ENCODE peak calls at places on chromosomes 16 and 17, in ten cellular contexts. U is spleen, K is stomach, Z is sigmoid colon, J is GM23338, I is SK-N-MC, D is breast epithelium, Y is suprapubic skin, C is HCT116, R is vagina. W is an unnamed sample.

GRCh38 chr17:58304735-58305486 is 23.7 kb downstream of the TSPOAP1 start:
- DNase-seq in U (no peak), K (peak), Z (peak), J (no peak), I (no peak), D (peak), Y (no peak), C (no peak), R (peak), W (peak)

GRCh38 chr17:45307290-45308015 is 9.4 kb downstream of the MAP3K14 start:
- DNase-seq in U (peak), K (no peak), Z (no peak), J (no peak), I (no peak), D (no peak), Y (no peak), C (no peak), R (no peak), W (no peak)

GRCh38 chr17:41301916-41302901 is at the start of gene KRTAP29-1:
- DNase-seq in U (no peak), K (no peak), Z (no peak), J (no peak), I (no peak), D (peak), Y (no peak), C (no peak), R (no peak), W (no peak)

GRCh38 chr17:47654991-47655390 is 5.3 kb downstream of the KPNB1 start:
- DNase-seq in U (no peak), K (peak), Z (no peak), J (no peak), I (no peak), D (no peak), Y (no peak), C (no peak), R (no peak), W (no peak)

GRCh38 chr17:75516255-75516618 is at the start of gene TSEN54:
- DNase-seq in U (peak), K (peak), Z (peak), J (peak), I (peak), D (peak), Y (peak), C (peak), R (no peak), W (peak)

GRCh38 chr16:65314246-65315003 is 192.6 kb upstream of the CDH11 start:
- DNase-seq in U (no peak), K (no peak), Z (no peak), J (no peak), I (no peak), D (no peak), Y (no peak), C (no peak), R (no peak), W (no peak)

GRCh38 chr17:81890447-81891302 is 711 bp downstream of the ALYREF start:
- DNase-seq in U (peak), K (no peak), Z (peak), J (peak), I (no peak), D (no peak), Y (no peak), C (no peak), R (no peak), W (no peak)

GRCh38 chr17:14116263-14117024 is 47.1 kb downstream of the COX10 start:
- DNase-seq in U (no peak), K (no peak), Z (no peak), J (no peak), I (no peak), D (no peak), Y (no peak), C (no peak), R (no peak), W (no peak)

GRCh38 chr16:73202176-73202729 is 154.3 kb upstream of the ZFHX3 start:
- DNase-seq in U (no peak), K (no peak), Z (no peak), J (no peak), I (no peak), D (no peak), Y (no peak), C (no peak), R (no peak), W (no peak)

GRCh38 chr16:90083139-90083538 is 6.0 kb upstream of the PRDM7 start:
- DNase-seq in U (no peak), K (no peak), Z (no peak), J (no peak), I (no peak), D (no peak), Y (no peak), C (no peak), R (no peak), W (no peak)

GRCh38 chr16:8716592-8716991 is 42.2 kb downstream of the ABAT start:
- DNase-seq in U (no peak), K (no peak), Z (no peak), J (no peak), I (no peak), D (peak), Y (no peak), C (no peak), R (no peak), W (no peak)

GRCh38 chr17:48577330-48577945 is 712 bp downstream of the HOXB4 start:
- DNase-seq in U (no peak), K (no peak), Z (no peak), J (no peak), I (no peak), D (no peak), Y (no peak), C (no peak), R (no peak), W (no peak)

GRCh38 chr17:82217120-82217529 is 4.5 kb upstream of the CCDC57 start:
- DNase-seq in U (peak), K (no peak), Z (peak), J (no peak), I (no peak), D (no peak), Y (no peak), C (no peak), R (no peak), W (no peak)

GRCh38 chr17:48102700-48103378 is 1.6 kb upstream of the CBX1 start:
- DNase-seq in U (peak), K (no peak), Z (peak), J (no peak), I (no peak), D (no peak), Y (no peak), C (no peak), R (no peak), W (no peak)

GRCh38 chr17:42754782-42755181 is 6.2 kb upstream of the RAMP2 start:
- DNase-seq in U (peak), K (no peak), Z (peak), J (no peak), I (no peak), D (no peak), Y (no peak), C (no peak), R (no peak), W (no peak)

GRCh38 chr17:39271546-39271945 is 45.8 kb upstream of the STAC2 start:
- DNase-seq in U (no peak), K (no peak), Z (no peak), J (no peak), I (no peak), D (no peak), Y (no peak), C (no peak), R (no peak), W (no peak)

GRCh38 chr16:67212766-67213165 is 13.8 kb downstream of the ELMO3 start:
- DNase-seq in U (no peak), K (no peak), Z (no peak), J (no peak), I (no peak), D (no peak), Y (no peak), C (no peak), R (no peak), W (no peak)

GRCh38 chr16:19844945-19845641 is 39.6 kb downstream of the GPRC5B start:
- DNase-seq in U (no peak), K (no peak), Z (no peak), J (no peak), I (no peak), D (no peak), Y (no peak), C (no peak), R (no peak), W (no peak)

GRCh38 chr16:51524070-51524469 is 373.0 kb upstream of the SALL1 start:
- DNase-seq in U (no peak), K (no peak), Z (no peak), J (no peak), I (no peak), D (no peak), Y (no peak), C (no peak), R (no peak), W (no peak)

GRCh38 chr17:53426505-53426904 is 396.2 kb upstream of the KIF2B start:
- DNase-seq in U (no peak), K (no peak), Z (no peak), J (no peak), I (no peak), D (no peak), Y (no peak), C (no peak), R (no peak), W (no peak)

GRCh38 chr16:19095699-19096098 is 18.1 kb upstream of the ITPRIPL2 start:
- DNase-seq in U (no peak), K (no peak), Z (no peak), J (peak), I (no peak), D (no peak), Y (peak), C (peak), R (no peak), W (no peak)

GRCh38 chr17:74380086-74380958 is 13.0 kb downstream of the GPR142 start:
- DNase-seq in U (no peak), K (peak), Z (no peak), J (peak), I (no peak), D (peak), Y (no peak), C (peak), R (no peak), W (no peak)

GRCh38 chr16:58511933-58512815 is 3.1 kb upstream of the SETD6 start:
- DNase-seq in U (peak), K (peak), Z (peak), J (peak), I (no peak), D (no peak), Y (peak), C (no peak), R (no peak), W (peak)

GRCh38 chr16:252366-253337 is 18.0 kb downstream of the FAM234A start:
- DNase-seq in U (no peak), K (no peak), Z (no peak), J (no peak), I (no peak), D (no peak), Y (no peak), C (no peak), R (no peak), W (no peak)

GRCh38 chr17:64042700-64043485 is 22.5 kb upstream of the ICAM2 start:
- DNase-seq in U (no peak), K (no peak), Z (no peak), J (no peak), I (no peak), D (no peak), Y (no peak), C (no peak), R (no peak), W (no peak)

GRCh38 chr17:61073799-61074513 is 325.7 kb upstream of the TBX2 start:
- DNase-seq in U (no peak), K (no peak), Z (no peak), J (no peak), I (no peak), D (no peak), Y (no peak), C (no peak), R (no peak), W (no peak)

GRCh38 chr17:17839792-17840707 is 3.3 kb upstream of the SREBF1 start:
- DNase-seq in U (peak), K (peak), Z (peak), J (peak), I (no peak), D (peak), Y (peak), C (peak), R (no peak), W (no peak)

GRCh38 chr16:3142770-3143169 is 7.9 kb downstream of the ZNF213 start:
- DNase-seq in U (no peak), K (no peak), Z (no peak), J (no peak), I (no peak), D (no peak), Y (no peak), C (no peak), R (no peak), W (no peak)

GRCh38 chr16:66020642-66021041 is 345.8 kb upstream of the CDH5 start:
- DNase-seq in U (no peak), K (no peak), Z (no peak), J (no peak), I (no peak), D (no peak), Y (no peak), C (no peak), R (no peak), W (no peak)

GRCh38 chr16:29688172-29688571 is 9.2 kb downstream of the QPRT start:
- DNase-seq in U (no peak), K (no peak), Z (no peak), J (peak), I (no peak), D (no peak), Y (no peak), C (no peak), R (no peak), W (no peak)

GRCh38 chr16:86044241-86044671 is 145.3 kb downstream of the IRF8 start:
- DNase-seq in U (peak), K (peak), Z (peak), J (peak), I (no peak), D (no peak), Y (no peak), C (peak), R (no peak), W (no peak)

GRCh38 chr16:84582958-84583516 is 34.8 kb downstream of the COTL1 start:
- DNase-seq in U (no peak), K (no peak), Z (no peak), J (no peak), I (no peak), D (peak), Y (no peak), C (no peak), R (no peak), W (no peak)

GRCh38 chr17:55745258-55745657 is 5.6 kb upstream of the PCTP start:
- DNase-seq in U (no peak), K (no peak), Z (no peak), J (no peak), I (no peak), D (no peak), Y (no peak), C (no peak), R (no peak), W (no peak)

GRCh38 chr16:2822158-2822495 is 5.1 kb downstream of the PRSS21 start:
- DNase-seq in U (peak), K (no peak), Z (peak), J (no peak), I (no peak), D (no peak), Y (peak), C (no peak), R (no peak), W (no peak)

GRCh38 chr17:78971764-78972506 is 7.8 kb downstream of the LGALS3BP start:
- DNase-seq in U (no peak), K (no peak), Z (no peak), J (no peak), I (no peak), D (no peak), Y (no peak), C (no peak), R (no peak), W (no peak)

GRCh38 chr17:78972507-78973105 is 7.1 kb downstream of the LGALS3BP start:
- DNase-seq in U (no peak), K (no peak), Z (no peak), J (no peak), I (no peak), D (no peak), Y (no peak), C (no peak), R (no peak), W (no peak)

GRCh38 chr17:78974635-78975591 is 4.8 kb downstream of the LGALS3BP start:
- DNase-seq in U (no peak), K (peak), Z (peak), J (peak), I (peak), D (peak), Y (peak), C (peak), R (peak), W (peak)

GRCh38 chr17:78973196-78973595 is 6.5 kb downstream of the LGALS3BP start:
- DNase-seq in U (no peak), K (no peak), Z (no peak), J (peak), I (no peak), D (no peak), Y (no peak), C (no peak), R (no peak), W (no peak)

DNA sequence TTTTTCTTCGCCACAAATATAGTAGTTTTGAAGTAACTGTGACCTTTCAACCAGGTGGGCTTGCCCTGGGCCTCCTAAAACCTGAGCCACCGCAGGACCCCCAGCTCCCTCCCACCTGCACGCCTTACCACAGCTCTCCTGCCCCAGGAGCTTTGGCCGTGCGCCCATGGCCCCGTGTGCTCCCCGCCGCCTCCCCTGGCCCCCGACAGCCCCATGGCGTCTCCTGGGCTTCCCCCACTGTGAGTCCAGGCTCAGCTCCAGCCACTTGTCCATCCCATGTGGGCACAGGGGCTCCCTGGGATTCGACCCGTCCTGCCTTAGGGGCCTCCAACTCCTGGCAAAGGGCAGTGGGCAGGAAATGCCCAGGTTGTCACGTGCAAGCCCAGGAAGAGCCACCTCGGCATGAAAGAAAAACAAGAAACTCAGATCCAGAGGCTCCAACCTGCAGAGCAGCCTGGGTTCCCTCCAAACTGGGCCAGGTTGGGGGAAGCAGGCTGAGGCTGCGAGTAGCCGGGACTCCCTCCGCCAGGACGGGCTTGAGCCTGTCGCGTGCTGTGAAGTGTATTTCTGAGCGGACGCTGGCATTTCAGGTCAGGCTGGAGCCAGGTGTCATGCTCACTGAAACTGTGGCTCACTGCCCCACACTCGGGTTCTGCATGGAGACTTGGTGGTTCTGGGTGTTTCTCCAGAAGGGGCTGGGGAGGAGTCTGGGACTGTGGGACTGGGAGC is 5.8 kb downstream of the LGALS3BP start:
- DNase-seq in U (no peak), K (no peak), Z (no peak), J (no peak), I (no peak), D (no peak), Y (no peak), C (no peak), R (no peak), W (no peak)
- TF ChIP-seq POLR2AphosphoS5 in U (no peak), K (no peak), Z (no peak), J (no peak), I (peak), D (no peak), Y (no peak), C (no peak), R (no peak), W (no peak)

DNA sequence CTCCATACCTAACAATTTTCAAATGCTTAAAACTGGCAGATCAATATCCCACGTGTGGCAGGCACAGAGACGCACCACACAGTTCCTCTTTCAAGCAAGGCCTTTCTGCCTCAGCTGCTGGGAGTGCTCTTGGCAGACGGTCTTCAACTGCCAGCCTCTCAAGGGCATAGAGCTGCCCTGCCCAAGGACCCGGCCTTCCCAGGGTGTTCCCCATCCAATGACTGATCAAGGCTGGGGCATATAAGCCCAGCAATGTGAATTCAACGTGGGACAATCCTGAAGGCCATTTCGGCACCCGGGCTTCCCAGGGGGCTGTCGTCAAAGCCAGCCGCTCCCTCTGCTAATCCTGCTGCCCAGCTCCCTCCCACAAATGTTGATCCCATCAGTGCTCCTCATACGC is 107.1 kb downstream of the STX8 start:
- DNase-seq in U (peak), K (no peak), Z (no peak), J (no peak), I (no peak), D (no peak), Y (no peak), C (no peak), R (no peak), W (no peak)
- H3K4me3 ChIP-seq in U (no peak), K (no peak), Z (no peak), J (no peak), I (no peak), D (no peak), Y (no peak), C (no peak), R (no peak), W (no peak)

GRCh38 chr17:1625053-1625452 is 3.6 kb downstream of the SLC43A2 start:
- DNase-seq in U (no peak), K (no peak), Z (no peak), J (no peak), I (no peak), D (no peak), Y (no peak), C (no peak), R (no peak), W (no peak)

GRCh38 chr17:1624650-1625049 is 4.0 kb downstream of the SLC43A2 start:
- DNase-seq in U (no peak), K (no peak), Z (no peak), J (no peak), I (no peak), D (no peak), Y (no peak), C (no peak), R (no peak), W (no peak)

GRCh38 chr17:1627219-1627986 is 1.2 kb downstream of the SLC43A2 start:
- DNase-seq in U (peak), K (no peak), Z (no peak), J (peak), I (no peak), D (no peak), Y (no peak), C (no peak), R (no peak), W (no peak)

GRCh38 chr17:1625507-1626080 is 3.0 kb downstream of the SLC43A2 start:
- DNase-seq in U (no peak), K (peak), Z (no peak), J (no peak), I (no peak), D (no peak), Y (no peak), C (no peak), R (no peak), W (no peak)

DNA sequence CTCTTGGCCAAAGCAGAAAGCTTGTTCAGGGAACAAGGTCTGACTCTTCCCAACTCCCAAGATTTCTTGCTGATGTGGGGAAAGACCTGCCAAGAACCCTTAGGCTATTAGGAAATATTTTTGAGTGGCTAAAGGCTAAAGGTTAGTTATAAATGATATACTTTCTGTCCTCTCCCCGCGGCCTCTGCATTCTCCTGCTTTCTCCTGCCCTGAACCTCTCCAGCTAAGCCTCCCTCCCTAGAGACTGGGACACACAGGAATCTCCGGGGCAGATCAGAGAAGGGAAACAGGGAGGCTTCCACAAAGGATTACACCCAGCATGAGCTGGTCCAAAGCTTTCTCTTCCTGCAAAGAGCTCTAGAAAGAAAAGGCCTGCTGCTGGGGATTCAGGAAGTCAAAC is 2.3 kb downstream of the SLC43A2 start:
- DNase-seq in U (no peak), K (no peak), Z (no peak), J (no peak), I (no peak), D (no peak), Y (no peak), C (no peak), R (no peak), W (no peak)
- H3K27ac ChIP-seq in U (peak), K (peak), Z (peak), J (no peak), I (no peak), D (peak), Y (peak), C (no peak), R (no peak), W (peak)

GRCh38 chr17:5488752-5489151 is 2.4 kb downstream of the MIS12 start:
- DNase-seq in U (no peak), K (no peak), Z (no peak), J (no peak), I (no peak), D (no peak), Y (no peak), C (no peak), R (no peak), W (no peak)

GRCh38 chr17:5481451-5481850 is 4.5 kb downstream of the DERL2 start:
- DNase-seq in U (no peak), K (no peak), Z (no peak), J (no peak), I (no peak), D (no peak), Y (no peak), C (no peak), R (no peak), W (no peak)

GRCh38 chr17:5485270-5486205 is at the start of gene DERL2:
- DNase-seq in U (no peak), K (no peak), Z (no peak), J (peak), I (no peak), D (no peak), Y (no peak), C (no peak), R (no peak), W (no peak)

GRCh38 chr17:5486206-5487124 is at the start of gene MIS12:
- DNase-seq in U (peak), K (peak), Z (peak), J (peak), I (peak), D (peak), Y (peak), C (peak), R (peak), W (peak)
- TF ChIP-seq POLR2AphosphoS5 in U (peak), K (peak), Z (peak), J (peak), I (peak), D (peak), Y (peak), C (peak), R (peak), W (peak)

GRCh38 chr17:37710344-37710886 is 34.4 kb downstream of the HNF1B start:
- DNase-seq in U (no peak), K (peak), Z (no peak), J (peak), I (no peak), D (no peak), Y (no peak), C (peak), R (no peak), W (no peak)
- H3K4me3 ChIP-seq in U (no peak), K (no peak), Z (no peak), J (no peak), I (no peak), D (no peak), Y (no peak), C (no peak), R (no peak), W (no peak)